ENCODE peak calls at places on chromosome 20, in seven cellular contexts. One of them, this sample, is unnamed.
A peak's percentile ranks its signal among the peaks of the same experiment; 100 is the strongest.

GRCh38 chr20:48808382-48809034 is 19.3 kb downstream of the PREX1 start:
- DNase-seq in OCI-LY7: no peak
- DNase-seq in HL-60: no peak
- DNase-seq in astrocyte: no peak
- DNase-seq in breast epithelium: no peak
- DNase-seq in PC-3: peak; percentile 25
- DNase-seq in GM23338: no peak
- DNase-seq in this sample: no peak

GRCh38 chr20:2524435-2525272 is 11.7 kb upstream of the TMC2 start:
- DNase-seq in OCI-LY7: peak; percentile 84
- DNase-seq in HL-60: peak; percentile 83
- DNase-seq in astrocyte: peak; percentile 36
- DNase-seq in breast epithelium: peak; percentile 93
- DNase-seq in PC-3: peak; percentile 82
- DNase-seq in GM23338: peak; percentile 89
- DNase-seq in this sample: peak; percentile 79

GRCh38 chr20:13333036-13333435 is 112.0 kb downstream of the ISM1 start:
- DNase-seq in OCI-LY7: no peak
- DNase-seq in HL-60: no peak
- DNase-seq in astrocyte: no peak
- DNase-seq in breast epithelium: no peak
- DNase-seq in PC-3: no peak
- DNase-seq in GM23338: no peak
- DNase-seq in this sample: no peak

GRCh38 chr20:63032026-63032800 is 25.4 kb upstream of the BHLHE23 start:
- DNase-seq in OCI-LY7: no peak
- DNase-seq in HL-60: no peak
- DNase-seq in astrocyte: no peak
- DNase-seq in breast epithelium: no peak
- DNase-seq in PC-3: no peak
- DNase-seq in GM23338: peak; percentile 14
- DNase-seq in this sample: no peak

GRCh38 chr20:58891076-58891685 is 38.7 kb downstream of the GNAS start:
- DNase-seq in OCI-LY7: peak; percentile 72
- DNase-seq in HL-60: peak; percentile 56
- DNase-seq in astrocyte: peak; percentile 30
- DNase-seq in breast epithelium: peak; percentile 79
- DNase-seq in PC-3: peak; percentile 74
- DNase-seq in GM23338: peak; percentile 63
- DNase-seq in this sample: peak; percentile 85

GRCh38 chr20:10550204-10551118 is 115.4 kb downstream of the SLX4IP start:
- DNase-seq in OCI-LY7: no peak
- DNase-seq in HL-60: peak; percentile 81
- DNase-seq in astrocyte: no peak
- DNase-seq in breast epithelium: no peak
- DNase-seq in PC-3: no peak
- DNase-seq in GM23338: no peak
- DNase-seq in this sample: no peak

GRCh38 chr20:20192366-20192765 is 140.0 kb downstream of the CFAP61 start:
- DNase-seq in OCI-LY7: no peak
- DNase-seq in HL-60: no peak
- DNase-seq in astrocyte: no peak
- DNase-seq in breast epithelium: no peak
- DNase-seq in PC-3: no peak
- DNase-seq in GM23338: no peak
- DNase-seq in this sample: no peak

GRCh38 chr20:50054626-50055511 is 58.1 kb downstream of the UBE2V1 start:
- DNase-seq in OCI-LY7: no peak
- DNase-seq in HL-60: no peak
- DNase-seq in astrocyte: peak; percentile 32
- DNase-seq in breast epithelium: no peak
- DNase-seq in PC-3: no peak
- DNase-seq in GM23338: no peak
- DNase-seq in this sample: peak; percentile 33

GRCh38 chr20:58716476-58717277 is 24.1 kb downstream of the NPEPL1 start:
- DNase-seq in OCI-LY7: no peak
- DNase-seq in HL-60: no peak
- DNase-seq in astrocyte: no peak
- DNase-seq in breast epithelium: peak; percentile 43
- DNase-seq in PC-3: no peak
- DNase-seq in GM23338: no peak
- DNase-seq in this sample: peak; percentile 31

GRCh38 chr20:40781979-40782378 is 92.9 kb upstream of the MAFB start:
- DNase-seq in OCI-LY7: no peak
- DNase-seq in HL-60: peak; percentile 74
- DNase-seq in astrocyte: no peak
- DNase-seq in breast epithelium: no peak
- DNase-seq in PC-3: no peak
- DNase-seq in GM23338: peak; percentile 10
- DNase-seq in this sample: no peak

GRCh38 chr20:884983-885952 is 30.9 kb downstream of the ANGPT4 start:
- DNase-seq in OCI-LY7: no peak
- DNase-seq in HL-60: peak; percentile 59
- DNase-seq in astrocyte: peak; percentile 10
- DNase-seq in breast epithelium: no peak
- DNase-seq in PC-3: peak; percentile 36
- DNase-seq in GM23338: peak; percentile 93
- DNase-seq in this sample: peak; percentile 39

GRCh38 chr20:49437057-49437456 is 45.4 kb downstream of the KCNB1 start:
- DNase-seq in OCI-LY7: no peak
- DNase-seq in HL-60: no peak
- DNase-seq in astrocyte: no peak
- DNase-seq in breast epithelium: no peak
- DNase-seq in PC-3: no peak
- DNase-seq in GM23338: no peak
- DNase-seq in this sample: no peak

GRCh38 chr20:44597930-44598329 is 15.6 kb downstream of the PKIG start:
- DNase-seq in OCI-LY7: no peak
- DNase-seq in HL-60: no peak
- DNase-seq in astrocyte: peak; percentile 8
- DNase-seq in breast epithelium: no peak
- DNase-seq in PC-3: no peak
- DNase-seq in GM23338: no peak
- DNase-seq in this sample: no peak

GRCh38 chr20:3172126-3172932 is 1.0 kb downstream of the LZTS3 start:
- DNase-seq in OCI-LY7: no peak
- DNase-seq in HL-60: no peak
- DNase-seq in astrocyte: no peak
- DNase-seq in breast epithelium: no peak
- DNase-seq in PC-3: no peak
- DNase-seq in GM23338: no peak
- DNase-seq in this sample: no peak

GRCh38 chr20:62804632-62805364 is at the start of gene OGFR:
- DNase-seq in OCI-LY7: peak; percentile 84
- DNase-seq in HL-60: peak; percentile 44
- DNase-seq in astrocyte: peak; percentile 21
- DNase-seq in breast epithelium: no peak
- DNase-seq in PC-3: peak; percentile 51
- DNase-seq in GM23338: peak; percentile 71
- DNase-seq in this sample: no peak

GRCh38 chr20:6142348-6142993 is 19.6 kb upstream of the FERMT1 start:
- DNase-seq in OCI-LY7: peak; percentile 60
- DNase-seq in HL-60: peak; percentile 32
- DNase-seq in astrocyte: peak; percentile 32
- DNase-seq in breast epithelium: no peak
- DNase-seq in PC-3: peak; percentile 89
- DNase-seq in GM23338: peak; percentile 86
- DNase-seq in this sample: peak; percentile 67

GRCh38 chr20:9177278-9177677 is 108.4 kb downstream of the PLCB4 start:
- DNase-seq in OCI-LY7: no peak
- DNase-seq in HL-60: no peak
- DNase-seq in astrocyte: no peak
- DNase-seq in breast epithelium: no peak
- DNase-seq in PC-3: no peak
- DNase-seq in GM23338: no peak
- DNase-seq in this sample: no peak

GRCh38 chr20:63406617-63407245 is 45.6 kb upstream of the CHRNA4 start:
- DNase-seq in OCI-LY7: no peak
- DNase-seq in HL-60: no peak
- DNase-seq in astrocyte: no peak
- DNase-seq in breast epithelium: no peak
- DNase-seq in PC-3: no peak
- DNase-seq in GM23338: no peak
- DNase-seq in this sample: no peak

GRCh38 chr20:21022925-21023324 is 83.2 kb downstream of the LINC00237 start:
- DNase-seq in OCI-LY7: no peak
- DNase-seq in HL-60: no peak
- DNase-seq in astrocyte: no peak
- DNase-seq in breast epithelium: no peak
- DNase-seq in PC-3: no peak
- DNase-seq in GM23338: no peak
- DNase-seq in this sample: no peak

GRCh38 chr20:364905-365794 is 15.4 kb upstream of the TRIB3 start:
- DNase-seq in OCI-LY7: peak; percentile 27
- DNase-seq in HL-60: no peak
- DNase-seq in astrocyte: no peak
- DNase-seq in breast epithelium: no peak
- DNase-seq in PC-3: peak; percentile 97
- DNase-seq in GM23338: peak; percentile 32
- DNase-seq in this sample: no peak

GRCh38 chr20:59161626-59162170 is 1.9 kb upstream of the ZNF831 start:
- DNase-seq in OCI-LY7: peak; percentile 24
- DNase-seq in HL-60: no peak
- DNase-seq in astrocyte: no peak
- DNase-seq in breast epithelium: no peak
- DNase-seq in PC-3: no peak
- DNase-seq in GM23338: no peak
- DNase-seq in this sample: no peak

DNA sequence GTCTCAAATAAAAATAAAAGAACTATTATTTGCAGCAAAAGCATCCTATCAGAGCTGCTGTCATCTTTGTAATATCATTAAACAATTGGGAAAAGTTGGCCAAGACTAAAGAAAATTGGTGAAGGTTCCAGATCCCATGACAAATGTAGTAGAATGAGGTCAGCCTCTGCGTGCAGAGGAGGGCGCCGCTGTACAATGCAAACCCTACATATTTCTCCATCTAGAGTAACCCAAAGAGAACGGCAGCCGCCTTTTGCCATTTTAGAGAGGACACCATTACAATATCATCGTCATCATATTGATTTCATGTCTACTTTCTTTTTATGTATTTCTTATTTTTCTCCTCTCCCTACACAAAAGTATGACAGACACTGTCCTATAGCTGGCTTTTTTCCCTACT is 59.5 kb downstream of the ZMYND8 start:
- DNase-seq in OCI-LY7: no peak
- DNase-seq in HL-60: peak; percentile 15
- DNase-seq in astrocyte: no peak
- DNase-seq in breast epithelium: no peak
- DNase-seq in PC-3: peak; percentile 34
- DNase-seq in GM23338: peak; percentile 30
- DNase-seq in this sample: no peak
- TF ChIP-seq CTCF in OCI-LY7: peak; percentile 49
- TF ChIP-seq CTCF in HL-60: no peak
- TF ChIP-seq CTCF in astrocyte: no peak
- TF ChIP-seq CTCF in breast epithelium: no peak
- TF ChIP-seq CTCF in PC-3: peak; percentile 70
- TF ChIP-seq CTCF in GM23338: peak; percentile 63
- TF ChIP-seq CTCF in this sample: no peak

GRCh38 chr20:37651932-37652331 is 41.9 kb upstream of the CTNNBL1 start:
- DNase-seq in OCI-LY7: peak; percentile 44
- DNase-seq in HL-60: peak; percentile 53
- DNase-seq in astrocyte: no peak
- DNase-seq in breast epithelium: no peak
- DNase-seq in PC-3: peak; percentile 58
- DNase-seq in GM23338: peak; percentile 77
- DNase-seq in this sample: no peak
- TF ChIP-seq CTCF in OCI-LY7: peak; percentile 76
- TF ChIP-seq CTCF in HL-60: peak; percentile 8
- TF ChIP-seq CTCF in astrocyte: no peak
- TF ChIP-seq CTCF in breast epithelium: no peak
- TF ChIP-seq CTCF in PC-3: peak; percentile 73
- TF ChIP-seq CTCF in GM23338: peak; percentile 91
- TF ChIP-seq CTCF in this sample: no peak

GRCh38 chr20:51125774-51126173 is 102.9 kb upstream of the KCNG1 start:
- DNase-seq in OCI-LY7: no peak
- DNase-seq in HL-60: no peak
- DNase-seq in astrocyte: no peak
- DNase-seq in breast epithelium: no peak
- DNase-seq in PC-3: no peak
- DNase-seq in GM23338: no peak
- DNase-seq in this sample: no peak

GRCh38 chr20:51126337-51126736 is 103.4 kb upstream of the KCNG1 start:
- DNase-seq in OCI-LY7: no peak
- DNase-seq in HL-60: no peak
- DNase-seq in astrocyte: no peak
- DNase-seq in breast epithelium: no peak
- DNase-seq in PC-3: peak; percentile 52
- DNase-seq in GM23338: no peak
- DNase-seq in this sample: no peak

GRCh38 chr20:51127713-51128112 is 104.8 kb upstream of the KCNG1 start:
- DNase-seq in OCI-LY7: no peak
- DNase-seq in HL-60: no peak
- DNase-seq in astrocyte: no peak
- DNase-seq in breast epithelium: no peak
- DNase-seq in PC-3: no peak
- DNase-seq in GM23338: no peak
- DNase-seq in this sample: no peak

GRCh38 chr20:51122931-51123658 is 100.2 kb upstream of the KCNG1 start:
- DNase-seq in OCI-LY7: no peak
- DNase-seq in HL-60: no peak
- DNase-seq in astrocyte: no peak
- DNase-seq in breast epithelium: no peak
- DNase-seq in PC-3: peak; percentile 38
- DNase-seq in GM23338: no peak
- DNase-seq in this sample: no peak

DNA sequence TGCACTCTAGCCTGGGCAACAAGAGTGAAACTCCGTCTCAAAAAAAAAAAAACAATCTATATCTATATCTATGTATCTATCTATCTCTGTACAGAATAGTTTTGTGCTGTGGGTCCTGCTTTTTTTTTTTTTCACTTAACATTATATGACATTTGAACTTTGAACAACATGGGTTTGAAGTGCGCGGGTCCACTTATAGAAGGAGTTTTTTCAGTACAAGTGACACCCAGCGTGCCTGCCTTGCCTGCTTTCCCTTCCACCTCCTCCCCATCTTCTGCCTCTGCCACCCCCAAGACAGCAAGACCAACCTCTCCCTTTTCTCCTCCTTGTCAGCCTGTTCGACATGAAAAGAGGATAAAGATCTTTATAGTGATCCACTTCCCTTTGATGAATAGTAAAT is 102.2 kb upstream of the KCNG1 start:
- DNase-seq in OCI-LY7: no peak
- DNase-seq in HL-60: no peak
- DNase-seq in astrocyte: no peak
- DNase-seq in breast epithelium: no peak
- DNase-seq in PC-3: no peak
- DNase-seq in GM23338: no peak
- DNase-seq in this sample: no peak
- TF ChIP-seq CTCF in OCI-LY7: no peak
- TF ChIP-seq CTCF in HL-60: no peak
- TF ChIP-seq CTCF in astrocyte: no peak
- TF ChIP-seq CTCF in breast epithelium: no peak
- TF ChIP-seq CTCF in PC-3: no peak
- TF ChIP-seq CTCF in GM23338: no peak
- TF ChIP-seq CTCF in this sample: no peak

DNA sequence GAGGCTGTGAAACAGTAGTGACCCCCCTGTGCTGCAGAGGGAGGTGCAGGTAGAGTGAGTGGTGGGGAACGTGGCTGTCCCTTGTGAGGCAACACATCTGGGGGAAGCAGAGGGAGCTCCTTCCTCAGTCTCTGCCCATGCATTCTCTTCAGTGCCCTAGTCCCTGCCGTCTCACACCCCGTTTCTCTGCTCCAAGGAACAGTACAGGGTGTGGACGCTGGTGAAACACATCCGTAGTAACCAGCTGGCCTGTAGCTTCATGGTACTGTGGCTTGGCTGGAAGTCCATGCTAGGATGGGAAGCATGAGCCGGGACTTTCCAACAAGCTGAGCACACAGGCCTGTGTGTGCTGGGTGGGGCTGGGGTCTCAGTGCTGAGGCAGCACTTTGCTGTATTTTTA is 25.4 kb upstream of the CST3 start:
- DNase-seq in OCI-LY7: no peak
- DNase-seq in HL-60: no peak
- DNase-seq in astrocyte: no peak
- DNase-seq in breast epithelium: no peak
- DNase-seq in PC-3: no peak
- DNase-seq in GM23338: no peak
- DNase-seq in this sample: no peak
- TF ChIP-seq CTCF in OCI-LY7: no peak
- TF ChIP-seq CTCF in HL-60: no peak
- TF ChIP-seq CTCF in astrocyte: no peak
- TF ChIP-seq CTCF in breast epithelium: no peak
- TF ChIP-seq CTCF in PC-3: no peak
- TF ChIP-seq CTCF in GM23338: no peak
- TF ChIP-seq CTCF in this sample: no peak